ENCODE peak calls at places on chromosomes 3 and 15, in five cellular contexts. Y is BJ, B is astrocyte of the spinal cord, O is tibial artery, W is H7. X is an unnamed sample.

GRCh38 chr3:69204315-69204957 is 82.0 kb upstream of the LMOD3 start:
- DNase-seq in B (no peak), W (no peak), Y (no peak), O (no peak), X (no peak)

GRCh38 chr3:163939926-163940325 is 1138.4 kb downstream of the SI start:
- DNase-seq in O (no peak), Y (no peak), B (peak; percentile 57), W (no peak), X (no peak)

GRCh38 chr3:105951043-105951442 is 82.2 kb upstream of the CBLB start:
- DNase-seq in W (no peak), B (no peak), O (no peak), Y (no peak), X (peak; percentile 65)

GRCh38 chr15:41862515-41863116 is 24.0 kb downstream of the PLA2G4B start:
- DNase-seq in O (no peak), B (no peak), Y (no peak), W (peak; percentile 88), X (no peak)

GRCh38 chr3:133413166-133414020 is 13.5 kb downstream of the BFSP2 start:
- DNase-seq in B (peak; percentile 41), Y (no peak), O (no peak), W (no peak), X (peak; percentile 54)

GRCh38 chr3:195697582-195698324 is 23.0 kb upstream of the MUC20 start:
- DNase-seq in Y (peak; percentile 83), O (no peak), W (peak; percentile 89), B (peak; percentile 98), X (peak; percentile 93)

GRCh38 chr3:18424862-18425640 is at the start of gene SATB1:
- DNase-seq in W (peak; percentile 86), B (peak; percentile 73), Y (no peak), O (peak; percentile 91), X (peak; percentile 75)

GRCh38 chr3:44825264-44825925 is 36.3 kb upstream of the TMEM42 start:
- DNase-seq in O (no peak), W (no peak), B (peak; percentile 21), Y (peak; percentile 68), X (peak; percentile 73)

GRCh38 chr3:73432021-73432722 is 192.6 kb downstream of the PDZRN3 start:
- DNase-seq in W (peak; percentile 45), Y (no peak), O (no peak), B (peak; percentile 48), X (peak; percentile 71)

GRCh38 chr3:161558256-161558655 is 61.6 kb downstream of the OTOL1 start:
- DNase-seq in O (no peak), Y (no peak), B (peak; percentile 81), W (no peak), X (no peak)

GRCh38 chr15:98753726-98754125 is 105.4 kb downstream of the IGF1R start:
- DNase-seq in Y (no peak), B (peak; percentile 24), O (no peak), W (peak; percentile 35), X (no peak)

GRCh38 chr3:58048301-58048700 is 40.1 kb downstream of the FLNB start:
- DNase-seq in O (no peak), Y (no peak), B (peak; percentile 39), W (no peak), X (peak; percentile 69)

GRCh38 chr3:160040181-160040580 is 51.5 kb downstream of the IL12A start:
- DNase-seq in Y (no peak), O (no peak), B (peak; percentile 32), W (no peak), X (no peak)

GRCh38 chr3:3815206-3815605 is 16.0 kb downstream of the LRRN1 start:
- DNase-seq in W (no peak), Y (no peak), O (no peak), B (peak; percentile 26), X (no peak)

GRCh38 chr15:53033709-53034108 is 243.6 kb upstream of the ONECUT1 start:
- DNase-seq in Y (no peak), B (no peak), W (no peak), O (no peak), X (no peak)

GRCh38 chr15:81642451-81642990 is 268.5 kb upstream of the TMC3 start:
- DNase-seq in W (no peak), B (peak; percentile 0), Y (peak; percentile 2), O (no peak), X (no peak)

GRCh38 chr3:42780892-42781700 is 8.0 kb upstream of the CCDC13 start:
- DNase-seq in B (peak; percentile 83), Y (no peak), O (no peak), W (peak; percentile 76), X (peak; percentile 92)

GRCh38 chr15:64247906-64248541 is 85.2 kb upstream of the PPIB start:
- DNase-seq in B (peak; percentile 92), W (peak; percentile 5), Y (peak; percentile 85), O (no peak), X (peak; percentile 95)

GRCh38 chr3:49554639-49555265 is 475 bp downstream of the BSN start:
- DNase-seq in W (peak; percentile 95), B (peak; percentile 25), O (no peak), Y (no peak), X (peak; percentile 13)

GRCh38 chr3:190279690-190280089 is 42.6 kb downstream of the CLDN1 start:
- DNase-seq in W (peak; percentile 4), B (no peak), Y (no peak), O (no peak), X (no peak)

GRCh38 chr3:59117378-59117777 is 67.6 kb upstream of the CFAP20DC start:
- DNase-seq in O (no peak), Y (no peak), W (no peak), B (no peak), X (no peak)

GRCh38 chr3:127747751-127748521 is 74.4 kb downstream of the MGLL start:
- DNase-seq in W (no peak), O (peak; percentile 98), Y (peak; percentile 84), B (peak; percentile 92), X (peak; percentile 80)

GRCh38 chr3:45939341-45939771 is 3.9 kb upstream of the CXCR6 start:
- DNase-seq in Y (no peak), W (no peak), O (peak; percentile 51), B (no peak), X (no peak)

GRCh38 chr3:193060738-193061137 is 143.1 kb upstream of the MB21D2 start:
- DNase-seq in W (no peak), B (no peak), Y (no peak), O (no peak), X (no peak)

GRCh38 chr3:184513276-184514150 is 48.1 kb upstream of the EPHB3 start:
- DNase-seq in Y (no peak), B (peak; percentile 73), O (peak; percentile 87), W (peak; percentile 96), X (peak; percentile 83)

GRCh38 chr3:108835101-108835500 is 12.5 kb downstream of the TRAT1 start:
- DNase-seq in B (no peak), O (no peak), Y (no peak), W (no peak), X (no peak)

GRCh38 chr3:143330316-143330868 is 210.8 kb downstream of the CHST2 start:
- DNase-seq in Y (no peak), B (no peak), O (no peak), W (no peak), X (no peak)

GRCh38 chr15:100405179-100405578 is 63.4 kb upstream of the ADAMTS17 start:
- DNase-seq in Y (no peak), W (no peak), B (no peak), O (no peak), X (no peak)

GRCh38 chr15:43878466-43878865 is 51.7 kb downstream of the WDR76 start:
- DNase-seq in B (no peak), O (no peak), W (no peak), Y (no peak), X (no peak)

DNA sequence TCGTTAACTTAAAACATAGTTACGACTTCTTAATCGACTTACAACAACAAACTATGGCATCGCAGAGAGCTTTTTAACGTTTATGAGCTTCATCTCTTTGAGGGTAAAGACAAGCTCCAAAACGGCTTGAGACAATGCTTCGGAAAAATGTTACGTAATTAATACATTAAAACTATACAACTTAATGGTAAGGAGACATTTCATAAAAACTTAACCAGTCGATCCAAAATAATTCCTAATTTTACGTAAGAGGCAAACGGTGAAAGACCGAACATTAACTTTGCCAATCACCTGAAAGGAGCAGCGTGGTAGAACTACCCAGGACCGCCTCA is 1.1 kb downstream of the NAA50 start:
- DNase-seq in O (no peak), Y (no peak), W (no peak), B (no peak), X (no peak)
- H3K4me3 ChIP-seq in O (peak overlapping the region; percentile 88), Y (peak overlapping the region; percentile 87), W (peak overlapping the region; percentile 67), B (peak overlapping the region; percentile 98), X (peak overlapping the region; percentile 97)

DNA sequence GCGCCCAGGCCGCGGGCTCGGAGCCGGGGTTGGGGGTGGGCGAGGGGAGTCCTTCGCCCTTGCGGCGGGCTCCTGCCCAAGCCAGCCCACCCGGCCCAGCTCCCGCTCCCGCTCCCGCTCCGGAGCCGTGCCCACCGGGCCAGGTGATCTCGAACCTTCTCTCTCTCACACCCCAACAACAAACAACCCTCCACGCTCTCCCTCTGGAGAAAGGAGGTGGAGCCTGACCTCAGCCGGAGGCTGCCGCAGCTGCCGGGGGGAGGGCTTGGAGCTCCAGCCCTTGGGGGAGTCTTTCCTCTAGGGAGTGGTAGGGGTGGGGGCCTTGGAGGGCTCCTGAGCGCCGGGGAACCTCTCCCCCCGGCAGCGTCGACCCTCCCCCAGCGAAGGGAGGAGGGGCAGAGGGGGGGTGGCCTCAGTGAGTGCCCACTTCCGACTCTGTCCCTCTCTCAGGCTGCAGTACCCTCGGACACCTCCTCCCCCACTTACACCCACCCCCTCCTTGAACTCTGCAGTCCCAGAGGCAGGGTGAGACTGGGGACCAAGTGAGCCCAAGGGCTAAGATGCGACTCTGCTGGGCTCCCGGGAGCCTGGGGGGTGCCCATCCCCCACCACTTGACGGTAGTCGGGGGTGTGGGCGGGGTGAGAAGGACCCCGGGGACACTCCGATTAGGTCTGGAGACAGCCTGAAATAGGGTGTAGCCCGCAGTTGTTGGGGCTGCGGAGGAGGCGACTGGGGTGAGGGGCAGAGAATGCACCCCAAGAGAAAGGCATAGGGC is 4.4 kb upstream of the BAHD1 start:
- DNase-seq in B (no peak), Y (no peak), O (no peak), W (peak; percentile 89), X (no peak)
- H3K4me3 ChIP-seq in B (peak overlapping the region; percentile 35), Y (peak overlapping the region; percentile 33), O (peak overlapping the region; percentile 48), W (peak overlapping the region; percentile 66), X (peak overlapping the region; percentile 30)

GRCh38 chr3:27715454-27715806 is 6.7 kb downstream of the EOMES start:
- DNase-seq in B (no peak), W (peak; percentile 69), Y (no peak), O (no peak), X (no peak)
- H3K4me3 ChIP-seq in B (no peak overlapping the region), W (peak overlapping the region; percentile 33), Y (no peak overlapping the region), O (peak overlapping the region; percentile 27), X (peak overlapping the region; percentile 4)

GRCh38 chr3:134822065-134822464 is 27.0 kb downstream of the EPHB1 start:
- DNase-seq in Y (no peak), B (no peak), O (no peak), W (no peak), X (no peak)
- H3K4me3 ChIP-seq in Y (no peak overlapping the region), B (no peak overlapping the region), O (no peak overlapping the region), W (no peak overlapping the region), X (no peak overlapping the region)

DNA sequence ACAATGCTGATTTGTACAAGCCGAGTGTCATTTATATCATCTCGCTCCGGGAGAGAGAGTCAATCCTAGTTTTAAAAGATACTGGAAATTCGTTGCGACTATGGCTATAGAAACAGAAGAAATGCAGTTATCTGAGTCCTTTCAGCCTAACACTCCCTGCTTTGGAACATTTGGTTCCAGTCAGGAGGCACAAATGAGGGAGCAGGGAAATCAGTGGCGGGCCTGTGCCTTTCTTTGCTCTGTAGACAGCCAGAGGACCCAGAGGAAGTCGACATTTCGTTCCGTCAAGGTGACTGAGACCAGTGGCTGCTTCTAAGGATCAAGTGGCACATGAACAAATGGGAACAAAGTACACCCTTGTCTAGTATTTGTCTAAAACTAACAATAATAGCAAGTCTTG is 745 bp upstream of the RIOX2 start:
- DNase-seq in Y (no peak), B (no peak), O (no peak), W (no peak), X (no peak)
- H3K4me3 ChIP-seq in Y (peak overlapping the region; percentile 76), B (no peak overlapping the region), O (peak overlapping the region; percentile 76), W (no peak overlapping the region), X (no peak overlapping the region)

GRCh38 chr3:52052831-52053306 is 3.5 kb downstream of the DUSP7 start:
- DNase-seq in Y (peak; percentile 31), B (peak; percentile 74), O (peak; percentile 94), W (peak; percentile 92), X (peak; percentile 84)
- H3K4me3 ChIP-seq in Y (peak overlapping the region; percentile 31), B (peak overlapping the region; percentile 28), O (peak overlapping the region; percentile 81), W (no peak overlapping the region), X (peak overlapping the region; percentile 38)